ENCODE peak calls at places on chromosome 14, in four cellular contexts. One of them, this sample, is unnamed.

GRCh38 chr14:32383337-32384009 is 54.4 kb downstream of the AKAP6 start:
- DNase-seq in spleen: no peak
- DNase-seq in GM12891: no peak
- DNase-seq in GM23338: no peak
- DNase-seq in this sample: no peak

GRCh38 chr14:106883218-106883692 is 1356.9 kb downstream of the TMEM121 start:
- DNase-seq in spleen: peak; percentile 85
- DNase-seq in GM12891: no peak
- DNase-seq in GM23338: peak; percentile 1
- DNase-seq in this sample: no peak

GRCh38 chr14:51147183-51147582 is 52.3 kb upstream of the TRIM9 start:
- DNase-seq in spleen: no peak
- DNase-seq in GM12891: no peak
- DNase-seq in GM23338: no peak
- DNase-seq in this sample: no peak

GRCh38 chr14:32514236-32514635 is 185.1 kb downstream of the AKAP6 start:
- DNase-seq in spleen: no peak
- DNase-seq in GM12891: no peak
- DNase-seq in GM23338: no peak
- DNase-seq in this sample: no peak

GRCh38 chr14:60509438-60510253 is 700 bp downstream of the SIX6 start:
- DNase-seq in spleen: no peak
- DNase-seq in GM12891: no peak
- DNase-seq in GM23338: peak; percentile 86
- DNase-seq in this sample: no peak

GRCh38 chr14:87411370-87411769 is 581.6 kb downstream of the GALC start:
- DNase-seq in spleen: peak; percentile 49
- DNase-seq in GM12891: no peak
- DNase-seq in GM23338: no peak
- DNase-seq in this sample: no peak

GRCh38 chr14:77612011-77612620 is 4.3 kb downstream of the SPTLC2 start:
- DNase-seq in spleen: no peak
- DNase-seq in GM12891: no peak
- DNase-seq in GM23338: peak; percentile 24
- DNase-seq in this sample: no peak

GRCh38 chr14:43901950-43902349 is 605.1 kb downstream of the FSCB start:
- DNase-seq in spleen: no peak
- DNase-seq in GM12891: no peak
- DNase-seq in GM23338: no peak
- DNase-seq in this sample: no peak

GRCh38 chr14:94685681-94686485 is 73.7 kb downstream of the SERPINA3 start:
- DNase-seq in spleen: peak; percentile 50
- DNase-seq in GM12891: no peak
- DNase-seq in GM23338: no peak
- DNase-seq in this sample: no peak

GRCh38 chr14:73613046-73613383 is 698 bp downstream of the ACOT6 start:
- DNase-seq in spleen: no peak
- DNase-seq in GM12891: no peak
- DNase-seq in GM23338: no peak
- DNase-seq in this sample: no peak

GRCh38 chr14:53187921-53188463 is 34.9 kb upstream of the DDHD1 start:
- DNase-seq in spleen: no peak
- DNase-seq in GM12891: no peak
- DNase-seq in GM23338: no peak
- DNase-seq in this sample: no peak

GRCh38 chr14:58747181-58747580 is 109.4 kb downstream of the DACT1 start:
- DNase-seq in spleen: no peak
- DNase-seq in GM12891: no peak
- DNase-seq in GM23338: no peak
- DNase-seq in this sample: no peak

GRCh38 chr14:53217283-53217994 is 64.3 kb upstream of the DDHD1 start:
- DNase-seq in spleen: peak; percentile 93
- DNase-seq in GM12891: peak; percentile 56
- DNase-seq in GM23338: peak; percentile 95
- DNase-seq in this sample: peak; percentile 66

GRCh38 chr14:99320105-99320572 is 48.1 kb upstream of the BCL11B start:
- DNase-seq in spleen: peak; percentile 87
- DNase-seq in GM12891: peak; percentile 83
- DNase-seq in GM23338: peak; percentile 84
- DNase-seq in this sample: peak; percentile 72

GRCh38 chr14:98510392-98510791 is 761.6 kb downstream of the BCL11B start:
- DNase-seq in spleen: no peak
- DNase-seq in GM12891: no peak
- DNase-seq in GM23338: no peak
- DNase-seq in this sample: no peak

GRCh38 chr14:55077155-55077554 is 25.7 kb downstream of the MAPK1IP1L start:
- DNase-seq in spleen: no peak
- DNase-seq in GM12891: no peak
- DNase-seq in GM23338: peak; percentile 35
- DNase-seq in this sample: no peak

GRCh38 chr14:34874386-34875030 is 652 bp downstream of the BAZ1A start:
- DNase-seq in spleen: peak; percentile 94
- DNase-seq in GM12891: peak; percentile 39
- DNase-seq in GM23338: peak; percentile 79
- DNase-seq in this sample: peak; percentile 34

GRCh38 chr14:98466807-98467206 is 805.2 kb downstream of the BCL11B start:
- DNase-seq in spleen: no peak
- DNase-seq in GM12891: no peak
- DNase-seq in GM23338: no peak
- DNase-seq in this sample: no peak

GRCh38 chr14:35341454-35342159 is 49.4 kb downstream of the PSMA6 start:
- DNase-seq in spleen: peak; percentile 94
- DNase-seq in GM12891: no peak
- DNase-seq in GM23338: peak; percentile 50
- DNase-seq in this sample: no peak

GRCh38 chr14:80959448-80960006 is 4.1 kb downstream of the TSHR start:
- DNase-seq in spleen: no peak
- DNase-seq in GM12891: peak; percentile 46
- DNase-seq in GM23338: no peak
- DNase-seq in this sample: peak; percentile 34

GRCh38 chr14:20412876-20413784 is at the start of gene TEP1:
- DNase-seq in spleen: peak; percentile 96
- DNase-seq in GM12891: peak; percentile 58
- DNase-seq in GM23338: peak; percentile 93
- DNase-seq in this sample: peak; percentile 59
- TF ChIP-seq POLR2AphosphoS5 in spleen: peak; percentile 84
- TF ChIP-seq POLR2AphosphoS5 in GM12891: peak; percentile 43
- TF ChIP-seq POLR2AphosphoS5 in GM23338: peak; percentile 50
- TF ChIP-seq POLR2AphosphoS5 in this sample: no peak

DNA sequence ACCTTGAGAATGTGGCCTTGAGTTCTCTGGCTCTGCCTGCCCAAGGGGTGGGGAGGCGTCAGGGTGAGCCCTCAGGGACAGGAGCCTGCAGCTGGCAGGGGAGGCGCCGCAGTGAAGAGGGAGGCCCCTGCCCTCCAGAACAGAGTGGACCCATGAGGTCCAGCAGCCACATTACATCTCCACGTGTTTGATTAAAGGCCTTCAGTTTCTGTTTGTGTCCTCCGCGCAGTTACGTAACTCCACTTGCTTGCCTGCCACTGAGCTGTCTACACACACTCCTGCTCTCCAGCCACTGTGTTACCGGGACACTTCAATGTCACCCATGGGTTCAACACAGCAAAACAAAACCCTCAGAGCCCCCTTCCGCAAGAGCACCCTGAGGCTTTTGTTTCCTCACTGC is 70.4 kb downstream of the CHGA start:
- DNase-seq in spleen: no peak
- DNase-seq in GM12891: no peak
- DNase-seq in GM23338: no peak
- DNase-seq in this sample: no peak
- TF ChIP-seq POLR2AphosphoS5 in spleen: no peak
- TF ChIP-seq POLR2AphosphoS5 in GM12891: no peak
- TF ChIP-seq POLR2AphosphoS5 in GM23338: no peak
- TF ChIP-seq POLR2AphosphoS5 in this sample: no peak

GRCh38 chr14:100771121-100771800 is 44.6 kb downstream of the DLK1 start:
- DNase-seq in spleen: peak; percentile 77
- DNase-seq in GM12891: no peak
- DNase-seq in GM23338: no peak
- DNase-seq in this sample: no peak
- TF ChIP-seq POLR2AphosphoS5 in spleen: peak; percentile 21
- TF ChIP-seq POLR2AphosphoS5 in GM12891: no peak
- TF ChIP-seq POLR2AphosphoS5 in GM23338: no peak
- TF ChIP-seq POLR2AphosphoS5 in this sample: no peak

DNA sequence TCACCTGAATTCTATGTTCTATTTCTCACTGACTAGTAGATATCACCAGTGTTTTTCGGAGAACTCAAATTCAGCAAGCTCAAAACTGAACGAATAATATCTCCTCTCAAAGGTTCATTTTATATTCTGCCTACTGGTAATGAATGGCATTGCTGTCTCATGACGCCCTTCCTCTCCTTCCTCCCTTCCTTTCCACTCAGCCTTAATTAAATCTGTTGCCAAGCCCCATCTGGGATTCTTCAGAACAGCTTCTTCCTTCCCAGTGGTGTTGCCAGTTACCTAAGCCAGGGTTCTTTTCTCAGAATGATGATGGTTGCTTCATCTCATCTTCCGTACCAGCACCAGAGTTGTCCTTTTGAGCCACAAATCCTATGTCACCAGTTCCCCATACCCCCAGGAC is 143.2 kb downstream of the SYNE2 start:
- DNase-seq in spleen: no peak
- DNase-seq in GM12891: no peak
- DNase-seq in GM23338: no peak
- DNase-seq in this sample: no peak
- TF ChIP-seq POLR2AphosphoS5 in spleen: no peak
- TF ChIP-seq POLR2AphosphoS5 in GM12891: no peak
- TF ChIP-seq POLR2AphosphoS5 in GM23338: no peak
- TF ChIP-seq POLR2AphosphoS5 in this sample: no peak

DNA sequence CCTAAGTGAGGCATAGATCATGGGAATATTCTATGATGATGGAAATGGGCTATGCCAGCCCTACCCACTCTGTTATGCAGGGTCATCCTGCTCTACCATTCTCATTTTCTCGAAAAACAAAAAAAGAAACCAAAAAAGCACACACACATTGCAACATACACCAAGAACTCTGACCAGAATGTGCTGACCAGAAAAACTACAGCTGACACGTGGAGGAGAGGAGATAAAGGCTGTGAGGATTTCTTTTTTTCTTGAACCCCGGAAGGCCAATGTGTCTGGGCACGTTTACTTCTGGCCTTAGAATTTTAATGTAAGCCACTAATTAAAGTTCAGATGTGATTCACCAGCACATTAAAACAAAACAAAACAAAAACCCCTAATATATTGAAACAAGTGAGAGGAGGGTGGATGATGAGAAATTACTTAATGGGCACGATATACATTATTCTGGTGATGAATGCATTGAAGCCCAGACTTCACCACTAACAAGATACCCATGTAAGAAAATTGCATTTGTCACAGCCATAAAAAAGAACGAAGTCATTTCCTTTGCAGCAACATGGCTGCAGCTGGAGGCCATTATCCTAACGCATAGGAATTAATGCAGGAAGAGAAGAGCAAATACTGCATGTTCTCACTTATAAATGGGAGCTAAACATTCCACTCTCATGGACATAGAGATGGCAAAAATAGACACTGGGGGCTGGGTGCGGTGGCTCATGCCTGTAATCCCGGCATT is 66.3 kb upstream of the PLEKHG3 start:
- DNase-seq in spleen: no peak
- DNase-seq in GM12891: no peak
- DNase-seq in GM23338: no peak
- DNase-seq in this sample: no peak
- TF ChIP-seq POLR2AphosphoS5 in spleen: no peak
- TF ChIP-seq POLR2AphosphoS5 in GM12891: no peak
- TF ChIP-seq POLR2AphosphoS5 in GM23338: no peak
- TF ChIP-seq POLR2AphosphoS5 in this sample: no peak

GRCh38 chr14:75401356-75401755 is 26.5 kb upstream of the JDP2 start:
- DNase-seq in spleen: no peak
- DNase-seq in GM12891: no peak
- DNase-seq in GM23338: peak; percentile 70
- DNase-seq in this sample: no peak
- TF ChIP-seq POLR2AphosphoS5 in spleen: no peak
- TF ChIP-seq POLR2AphosphoS5 in GM12891: no peak
- TF ChIP-seq POLR2AphosphoS5 in GM23338: no peak
- TF ChIP-seq POLR2AphosphoS5 in this sample: no peak

GRCh38 chr14:72182773-72183432 is 250.7 kb downstream of the RGS6 start:
- DNase-seq in spleen: no peak
- DNase-seq in GM12891: no peak
- DNase-seq in GM23338: no peak
- DNase-seq in this sample: no peak

GRCh38 chr14:72183631-72184030 is 251.4 kb downstream of the RGS6 start:
- DNase-seq in spleen: no peak
- DNase-seq in GM12891: no peak
- DNase-seq in GM23338: no peak
- DNase-seq in this sample: no peak

GRCh38 chr14:72186461-72187035 is 254.3 kb downstream of the RGS6 start:
- DNase-seq in spleen: no peak
- DNase-seq in GM12891: no peak
- DNase-seq in GM23338: no peak
- DNase-seq in this sample: no peak
- TF ChIP-seq POLR2AphosphoS5 in spleen: peak; percentile 27
- TF ChIP-seq POLR2AphosphoS5 in GM12891: no peak
- TF ChIP-seq POLR2AphosphoS5 in GM23338: no peak
- TF ChIP-seq POLR2AphosphoS5 in this sample: no peak

GRCh38 chr14:68786491-68787234 is 6.2 kb downstream of the ZFP36L1 start:
- DNase-seq in spleen: peak; percentile 70
- DNase-seq in GM12891: no peak
- DNase-seq in GM23338: peak; percentile 62
- DNase-seq in this sample: no peak
- TF ChIP-seq POLR2AphosphoS5 in spleen: peak; percentile 62
- TF ChIP-seq POLR2AphosphoS5 in GM12891: peak; percentile 68
- TF ChIP-seq POLR2AphosphoS5 in GM23338: peak; percentile 83
- TF ChIP-seq POLR2AphosphoS5 in this sample: peak; percentile 96

This sample was measured in GM12892.